ENCODE peak calls at places on chromosomes 11 and 22, in six cellular contexts. G, Q, Y, E, S and M are unnamed samples.

GRCh38 chr11:117883063-117883462 is 6.6 kb upstream of the FXYD6 start:
- DNase-seq in G (no peak), Q (no peak), Y (no peak), E (no peak), S (no peak), M (no peak)

GRCh38 chr22:49123621-49124192 is 704.0 kb downstream of the BRD1 start:
- DNase-seq in G (no peak), Q (no peak), Y (no peak), E (no peak), S (no peak), M (no peak)

GRCh38 chr11:107468596-107468995 is 11.0 kb upstream of the CWF19L2 start:
- DNase-seq in G (peak), Q (no peak), Y (no peak), E (peak), S (peak), M (no peak)

GRCh38 chr11:125952973-125953372 is 7.1 kb downstream of the VSIG10L2 start:
- DNase-seq in G (no peak), Q (peak), Y (no peak), E (no peak), S (no peak), M (no peak)

GRCh38 chr11:88016392-88017020 is 158.7 kb downstream of the RAB38 start:
- DNase-seq in G (peak), Q (peak), Y (peak), E (peak), S (peak), M (peak)

GRCh38 chr11:14036495-14036894 is 74.0 kb downstream of the SPON1 start:
- DNase-seq in G (no peak), Q (no peak), Y (no peak), E (no peak), S (no peak), M (no peak)

GRCh38 chr22:28931844-28932561 is 48.6 kb downstream of the ZNRF3 start:
- DNase-seq in G (no peak), Q (no peak), Y (no peak), E (no peak), S (no peak), M (no peak)

GRCh38 chr11:13721760-13722159 is 53.3 kb downstream of the FAR1 start:
- DNase-seq in G (no peak), Q (no peak), Y (no peak), E (no peak), S (peak), M (no peak)

GRCh38 chr11:67466962-67467771 is 1.9 kb downstream of the TMEM134 start:
- DNase-seq in G (no peak), Q (peak), Y (no peak), E (no peak), S (no peak), M (no peak)

GRCh38 chr11:8905528-8906165 is 5.3 kb upstream of the AKIP1 start:
- DNase-seq in G (peak), Q (no peak), Y (no peak), E (no peak), S (peak), M (no peak)

GRCh38 chr22:17281026-17281809 is 62.0 kb upstream of the ADA2 start:
- DNase-seq in G (no peak), Q (no peak), Y (no peak), E (no peak), S (no peak), M (peak)

GRCh38 chr22:25068701-25069100 is 116.2 kb downstream of the KIAA1671 start:
- DNase-seq in G (no peak), Q (no peak), Y (no peak), E (no peak), S (no peak), M (peak)

DNA sequence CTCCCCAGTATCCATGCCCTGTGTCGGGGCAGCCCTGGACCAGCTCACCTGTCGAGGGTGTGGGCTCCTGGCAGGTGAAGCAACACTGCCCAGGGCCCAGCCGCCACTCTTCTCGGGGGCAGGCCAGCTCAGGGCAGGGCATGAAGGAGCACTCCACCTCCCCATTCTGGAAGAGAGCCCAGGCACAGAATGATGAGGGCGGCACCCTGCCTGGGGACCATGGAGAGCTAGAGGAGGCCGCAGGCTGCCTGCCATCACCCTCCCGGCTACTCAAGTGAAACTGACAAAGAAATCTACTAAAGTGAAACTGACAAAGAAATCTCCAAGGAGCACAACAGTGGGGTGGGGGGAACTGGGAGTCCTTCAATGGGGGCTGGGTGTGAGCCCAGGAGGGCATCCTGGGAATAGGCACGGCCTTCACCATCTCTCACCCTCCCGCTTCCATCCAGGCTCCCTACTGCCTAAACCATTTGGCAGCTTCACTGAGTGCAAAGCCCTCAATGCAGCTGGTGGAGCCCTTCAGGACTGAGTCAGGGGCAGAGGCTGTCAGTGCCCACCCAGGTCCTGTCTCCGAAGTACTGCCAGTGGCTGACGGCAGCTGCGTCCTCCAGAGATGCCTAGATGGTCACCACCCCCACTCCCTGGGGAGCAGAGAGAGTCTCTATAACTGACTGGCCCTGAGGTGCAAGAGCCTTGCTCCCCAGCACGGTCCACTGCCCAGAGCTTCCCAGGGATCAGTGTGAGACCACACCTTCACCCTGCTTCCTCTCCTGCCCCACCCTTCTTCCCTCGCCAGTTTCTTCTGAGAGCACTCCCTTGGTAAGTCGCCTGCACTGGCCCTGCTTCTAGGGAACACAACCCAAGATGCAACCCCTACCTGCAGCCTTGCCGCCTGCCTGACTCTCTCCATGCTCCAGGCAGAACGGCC is 21.7 kb downstream of the VWCE start:
- DNase-seq in G (no peak), Q (no peak), Y (no peak), E (no peak), S (no peak), M (no peak)
- H3K4me3 ChIP-seq in G (no peak), Q (no peak), Y (no peak), E (no peak), S (no peak), M (no peak)

DNA sequence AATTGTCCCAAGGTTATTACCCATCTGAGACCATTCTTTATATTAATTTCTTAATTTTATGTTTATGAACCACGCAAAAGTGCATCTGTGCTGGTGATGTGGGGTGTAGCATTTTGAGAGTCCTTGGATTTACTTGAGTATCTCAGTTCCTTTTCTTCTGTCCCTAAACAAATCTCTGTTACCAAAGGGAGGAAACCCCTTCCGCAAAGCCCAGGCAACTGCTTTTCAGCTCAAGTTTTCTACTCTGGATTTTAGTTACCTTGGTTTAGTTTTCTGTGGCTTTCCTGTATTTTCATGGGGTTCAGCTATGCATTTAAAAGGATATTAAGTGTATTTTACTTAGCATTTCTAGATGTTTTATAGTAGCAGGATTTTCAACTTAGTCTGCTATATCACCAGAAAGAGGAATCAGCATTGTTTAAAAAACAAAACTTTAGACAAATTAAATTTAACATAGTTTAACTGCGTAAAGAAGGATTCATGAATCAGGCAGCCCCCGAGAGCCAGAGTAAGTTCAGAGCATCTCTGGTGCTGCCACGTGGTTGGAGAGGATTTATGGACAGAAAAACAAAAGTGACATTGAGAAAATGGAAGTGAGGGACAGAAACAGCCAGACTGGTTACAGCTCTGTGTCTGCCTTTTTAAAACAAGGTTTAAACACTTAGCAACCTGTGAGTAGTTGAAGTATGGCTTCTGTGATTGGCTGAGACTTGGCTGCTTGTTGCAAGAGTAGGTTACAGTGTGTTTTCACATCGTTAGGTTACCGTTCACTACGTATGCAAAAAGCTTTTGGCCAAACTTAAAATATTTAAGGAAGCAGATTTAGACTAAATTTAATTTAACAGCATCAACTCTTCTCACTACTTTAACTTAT is 9.6 kb downstream of the ADM start:
- DNase-seq in G (peak), Q (no peak), Y (peak), E (no peak), S (peak), M (peak)
- H3K4me3 ChIP-seq in G (no peak), Q (no peak), Y (no peak), E (no peak), S (no peak), M (no peak)

GRCh38 chr22:32828561-32828960 is 27.1 kb downstream of the TIMP3 start:
- DNase-seq in G (no peak), Q (no peak), Y (no peak), E (no peak), S (no peak), M (no peak)

GRCh38 chr22:32828150-32828549 is 26.6 kb downstream of the TIMP3 start:
- DNase-seq in G (no peak), Q (no peak), Y (peak), E (no peak), S (no peak), M (no peak)

GRCh38 chr22:32827061-32827602 is 25.6 kb downstream of the TIMP3 start:
- DNase-seq in G (no peak), Q (no peak), Y (no peak), E (no peak), S (no peak), M (no peak)

GRCh38 chr22:32824531-32825315 is 23.2 kb downstream of the TIMP3 start:
- DNase-seq in G (no peak), Q (no peak), Y (no peak), E (no peak), S (no peak), M (no peak)

GRCh38 chr22:32826537-32826936 is 25.0 kb downstream of the TIMP3 start:
- DNase-seq in G (no peak), Q (no peak), Y (no peak), E (no peak), S (no peak), M (no peak)
- H3K4me3 ChIP-seq in G (no peak), Q (no peak), Y (no peak), E (no peak), S (no peak), M (no peak)

DNA sequence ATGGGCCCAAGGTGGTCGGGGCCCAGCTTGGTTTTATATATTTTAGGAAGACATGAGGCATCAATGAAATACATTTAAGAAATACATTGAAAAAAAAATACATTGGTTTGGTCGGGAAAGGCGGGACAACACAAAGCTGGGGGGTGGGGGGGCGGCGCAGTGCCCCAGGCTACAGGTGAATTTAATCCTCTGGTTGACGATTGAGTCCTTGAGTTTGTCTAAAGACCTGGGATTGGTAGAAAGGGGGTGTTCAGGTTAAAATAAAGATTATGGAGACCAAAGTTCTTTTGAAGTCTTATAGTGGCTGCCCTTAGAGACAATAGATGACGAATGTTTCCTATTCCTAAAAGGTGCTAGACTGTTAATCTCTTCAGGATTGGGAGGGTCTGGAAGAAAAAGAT is 3.1 kb downstream of the IFITM1 start:
- DNase-seq in G (no peak), Q (no peak), Y (no peak), E (no peak), S (no peak), M (no peak)
- H3K4me3 ChIP-seq in G (no peak), Q (peak), Y (no peak), E (no peak), S (no peak), M (no peak)

DNA sequence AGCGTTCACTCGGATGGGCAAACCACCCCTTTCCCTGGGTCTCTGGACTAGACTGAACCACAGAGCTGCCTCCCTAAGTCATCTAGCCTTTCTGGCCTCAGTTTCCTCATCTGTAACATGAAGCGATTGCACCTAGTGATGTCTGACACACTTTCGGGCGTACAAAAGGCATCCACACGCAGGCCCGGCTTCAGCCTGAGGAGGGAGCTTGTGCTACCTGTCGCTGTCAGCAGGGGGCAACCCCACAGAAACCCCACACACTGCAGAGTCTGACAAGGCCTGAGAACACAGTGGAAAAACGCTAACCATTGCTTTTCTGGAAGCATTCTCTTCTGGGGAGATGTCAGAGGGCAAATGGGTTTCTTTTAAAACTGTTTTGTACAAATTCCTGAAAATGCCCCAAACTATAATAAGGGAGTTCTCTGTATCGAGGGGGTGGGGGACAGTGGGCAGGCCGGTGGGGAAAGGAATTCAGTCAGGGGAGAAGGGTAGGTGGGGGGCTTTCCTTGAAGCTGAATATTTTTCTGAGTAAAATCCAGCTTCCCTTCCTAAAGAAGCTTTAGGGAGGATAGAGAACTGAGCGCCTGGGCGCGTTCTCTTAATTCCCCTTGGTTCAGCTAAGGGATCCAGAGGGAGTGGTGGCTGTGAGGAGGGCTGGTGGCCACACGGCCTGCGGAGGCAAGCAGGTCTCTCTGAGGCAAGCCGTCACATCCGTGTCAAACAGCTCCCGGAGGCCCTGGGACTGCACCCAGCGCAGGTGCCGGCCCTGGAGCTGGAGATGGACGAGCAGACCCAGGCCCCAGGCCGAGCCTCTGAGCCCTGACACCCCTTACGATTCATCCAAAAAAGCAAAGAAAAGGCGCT is 552 bp downstream of the ELF5 start:
- DNase-seq in G (peak), Q (no peak), Y (peak), E (no peak), S (peak), M (peak)
- H3K4me3 ChIP-seq in G (no peak), Q (no peak), Y (no peak), E (no peak), S (no peak), M (no peak)

GRCh38 chr11:128688896-128689546 is 4.9 kb upstream of the FLI1 start:
- DNase-seq in G (no peak), Q (no peak), Y (no peak), E (no peak), S (no peak), M (no peak)
- H3K4me3 ChIP-seq in G (no peak), Q (no peak), Y (no peak), E (no peak), S (no peak), M (no peak)

DNA sequence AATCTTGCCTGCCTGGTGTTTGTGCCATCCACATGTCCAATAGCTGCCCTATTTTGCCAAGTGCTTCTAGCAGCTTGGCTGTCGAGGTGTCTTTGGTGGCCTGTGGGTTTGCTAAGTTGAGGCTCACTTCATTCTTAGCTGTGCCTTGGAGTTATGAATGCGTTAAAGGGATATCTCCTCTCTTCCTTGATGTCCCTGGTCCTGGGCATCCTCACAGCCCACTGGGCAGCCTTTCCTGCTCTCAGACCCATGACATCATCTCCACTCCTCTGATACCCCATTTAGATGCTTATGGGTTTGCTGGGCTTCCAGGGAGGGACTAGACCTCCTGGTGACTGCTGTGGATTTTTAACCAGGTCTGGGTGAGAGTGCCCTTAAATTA is 1.3 kb downstream of the LDLRAD3 start:
- DNase-seq in G (no peak), Q (peak), Y (no peak), E (no peak), S (no peak), M (no peak)
- H3K4me3 ChIP-seq in G (peak), Q (peak), Y (no peak), E (peak), S (peak), M (no peak)

GRCh38 chr22:23838686-23839468 is at the start of gene DERL3:
- DNase-seq in G (peak), Q (peak), Y (peak), E (peak), S (peak), M (peak)
- H3K4me3 ChIP-seq in G (peak), Q (peak), Y (peak), E (peak), S (peak), M (peak)

GRCh38 chr11:19816817-19817216 is 104.2 kb downstream of the NAV2 start:
- DNase-seq in G (no peak), Q (no peak), Y (no peak), E (no peak), S (no peak), M (no peak)
- H3K4me3 ChIP-seq in G (no peak), Q (no peak), Y (no peak), E (no peak), S (no peak), M (no peak)

GRCh38 chr11:114256898-114257286 is 39.3 kb upstream of the NNMT start:
- DNase-seq in G (no peak), Q (peak), Y (no peak), E (no peak), S (no peak), M (no peak)

GRCh38 chr11:114259124-114259526 is 37.1 kb upstream of the NNMT start:
- DNase-seq in G (no peak), Q (peak), Y (no peak), E (no peak), S (no peak), M (no peak)

GRCh38 chr11:114256176-114256897 is 39.9 kb upstream of the NNMT start:
- DNase-seq in G (no peak), Q (no peak), Y (no peak), E (no peak), S (no peak), M (no peak)

GRCh38 chr11:114258696-114259095 is 37.5 kb upstream of the NNMT start:
- DNase-seq in G (no peak), Q (no peak), Y (no peak), E (no peak), S (no peak), M (no peak)

DNA sequence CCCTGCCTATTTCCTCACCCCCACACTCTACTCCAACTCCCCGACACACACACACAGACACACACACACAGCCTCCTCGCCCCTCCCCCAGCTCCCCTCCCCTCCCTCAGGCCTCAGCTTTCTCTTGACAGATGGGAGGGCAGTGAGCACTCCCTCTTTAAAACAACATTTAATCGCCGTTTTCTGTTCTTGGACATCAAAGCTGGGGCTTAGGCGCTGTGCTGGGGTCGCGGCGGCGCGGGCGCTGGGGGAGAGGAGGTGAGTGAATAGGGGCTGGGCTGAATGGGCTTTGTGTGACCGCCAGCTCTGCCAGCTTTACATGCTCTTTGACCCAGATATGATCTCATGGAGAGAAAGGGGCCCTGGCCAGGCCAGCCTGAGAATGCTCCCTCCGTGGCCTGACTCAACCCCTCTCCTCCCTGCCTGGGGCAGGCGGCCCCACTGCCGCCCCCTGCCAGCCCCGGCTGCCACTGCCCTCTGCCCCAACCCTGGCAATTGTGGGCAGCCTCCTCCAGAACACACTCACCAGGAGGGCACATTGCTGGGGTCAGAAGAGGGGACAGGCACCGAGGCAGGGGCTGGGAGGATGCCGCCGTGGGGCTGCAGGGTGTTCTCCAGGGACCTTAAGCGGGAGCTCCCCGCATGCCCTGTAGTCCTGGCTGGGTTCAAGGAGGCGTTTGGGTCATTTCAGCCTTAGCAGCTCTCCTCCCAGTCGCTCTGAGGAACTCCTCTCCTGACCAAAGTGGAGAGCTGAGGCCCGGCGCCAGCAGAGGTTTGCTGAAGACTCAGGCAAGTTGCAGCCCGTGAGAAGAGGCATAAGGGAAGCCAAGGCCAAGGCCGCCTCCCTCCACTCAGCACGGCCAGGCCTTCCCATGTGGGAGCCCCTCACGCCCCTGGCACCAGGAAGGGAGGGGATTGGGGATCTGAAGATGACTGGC is 38.3 kb upstream of the NNMT start:
- DNase-seq in G (no peak), Q (peak), Y (peak), E (no peak), S (no peak), M (no peak)
- H3K4me3 ChIP-seq in G (no peak), Q (peak), Y (no peak), E (no peak), S (no peak), M (no peak)